ENCODE peak calls at places on chromosomes 5 and 9, in eight cellular contexts. L, R, E, G, A, M, O and Y are unnamed samples.

GRCh38 chr5:141359790-141360426 is at the start of gene PCDHGB2:
- DNase-seq in O (no peak), E (no peak), L (no peak), R (peak), M (no peak), G (no peak), A (no peak), Y (no peak)

GRCh38 chr9:75615284-75615683 is 275.2 kb upstream of the PCSK5 start:
- DNase-seq in G (no peak), M (no peak), E (no peak), O (no peak), L (no peak), A (no peak), R (peak), Y (no peak)

GRCh38 chr5:115838885-115839518 is 2.4 kb downstream of the ATG12 start:
- DNase-seq in A (no peak), R (peak), E (no peak), O (peak), G (no peak), L (no peak), M (no peak), Y (no peak)

GRCh38 chr5:128826290-128826689 is 139.0 kb upstream of the SLC27A6 start:
- DNase-seq in A (no peak), G (no peak), O (no peak), E (no peak), R (no peak), M (no peak), L (no peak), Y (no peak)

GRCh38 chr9:18857769-18858168 is 175.2 kb downstream of the SAXO1 start:
- DNase-seq in R (no peak), G (peak), E (no peak), M (no peak), O (no peak), L (no peak), A (peak), Y (no peak)

GRCh38 chr9:78462616-78463015 is 165.7 kb downstream of the PSAT1 start:
- DNase-seq in A (peak), O (no peak), E (no peak), R (no peak), M (no peak), G (no peak), L (no peak), Y (no peak)

GRCh38 chr9:108636023-108636422 is 219.8 kb downstream of the ACTL7B start:
- DNase-seq in G (no peak), R (no peak), O (no peak), M (no peak), E (no peak), A (no peak), L (no peak), Y (peak)

GRCh38 chr5:10577371-10578291 is 13.8 kb downstream of the ANKRD33B start:
- DNase-seq in E (no peak), A (no peak), O (no peak), R (no peak), L (peak), G (no peak), M (no peak), Y (no peak)

GRCh38 chr9:124980434-124980833 is 39.6 kb upstream of the GOLGA1 start:
- DNase-seq in M (no peak), G (no peak), R (no peak), A (no peak), L (no peak), O (no peak), E (no peak), Y (no peak)

GRCh38 chr5:53010819-53011218 is 21.7 kb downstream of the ITGA2 start:
- DNase-seq in M (no peak), A (no peak), E (no peak), O (no peak), L (no peak), R (no peak), G (no peak), Y (no peak)

GRCh38 chr5:180085837-180086236 is 14.3 kb upstream of the RNF130 start:
- DNase-seq in A (no peak), M (no peak), R (no peak), E (no peak), O (peak), L (no peak), G (no peak), Y (no peak)

GRCh38 chr5:131747180-131748105 is 49.4 kb downstream of the FNIP1 start:
- DNase-seq in M (no peak), E (no peak), G (no peak), A (no peak), O (no peak), L (no peak), R (no peak), Y (no peak)

GRCh38 chr9:6733243-6733642 is 24.5 kb upstream of the KDM4C start:
- DNase-seq in M (no peak), E (no peak), O (no peak), L (no peak), A (no peak), R (no peak), G (no peak), Y (no peak)

GRCh38 chr5:173781826-173782670 is 106.1 kb upstream of the CPEB4 start:
- DNase-seq in R (peak), M (peak), O (peak), G (peak), A (peak), L (peak), E (peak), Y (peak)

GRCh38 chr9:126615251-126615790 is 1.6 kb downstream of the LMX1B start:
- DNase-seq in A (no peak), L (no peak), M (no peak), G (peak), E (no peak), R (no peak), O (no peak), Y (no peak)

GRCh38 chr5:17012289-17012688 is 76.2 kb upstream of the MYO10 start:
- DNase-seq in R (peak), L (no peak), A (no peak), M (no peak), G (no peak), E (no peak), O (no peak), Y (no peak)

GRCh38 chr5:91176288-91177016 is 206.7 kb downstream of the ARRDC3 start:
- DNase-seq in M (no peak), E (no peak), R (no peak), G (no peak), O (no peak), L (no peak), A (no peak), Y (no peak)

GRCh38 chr5:89213584-89213983 is 330.6 kb upstream of the MEF2C start:
- DNase-seq in E (no peak), A (peak), R (no peak), L (no peak), M (no peak), O (no peak), G (peak), Y (no peak)

GRCh38 chr5:107704686-107705389 is 34.1 kb upstream of the EFNA5 start:
- DNase-seq in L (no peak), G (no peak), A (no peak), O (no peak), M (no peak), R (no peak), E (no peak), Y (no peak)

GRCh38 chr5:6163913-6164312 is 214.4 kb downstream of the MED10 start:
- DNase-seq in G (no peak), L (no peak), O (no peak), M (no peak), A (no peak), E (no peak), R (no peak), Y (peak)

GRCh38 chr5:179794575-179794974 is 789 bp downstream of the LTC4S start:
- DNase-seq in R (no peak), L (no peak), A (no peak), M (no peak), G (no peak), E (no peak), O (no peak), Y (no peak)

GRCh38 chr9:71814226-71814625 is 45.9 kb upstream of the CEMIP2 start:
- DNase-seq in O (no peak), L (no peak), M (no peak), R (no peak), E (no peak), A (no peak), G (no peak), Y (no peak)

GRCh38 chr9:107019216-107019615 is 156.2 kb downstream of the ZNF462 start:
- DNase-seq in M (no peak), R (no peak), E (no peak), L (no peak), A (peak), G (peak), O (no peak), Y (no peak)

GRCh38 chr5:172778223-172778814 is 7.3 kb upstream of the DUSP1 start:
- DNase-seq in M (no peak), G (peak), R (peak), O (no peak), E (no peak), L (no peak), A (no peak), Y (peak)